ENCODE peak calls at places on chromosomes 5 and 9, in ten cellular contexts. J is CD4-positive, alpha-beta T cell; C is endothelial cell; U is kidney; E is Peyer's patch; A is Calu3; K is GM12865; G is B cell; Q is PC-9; F is psoas muscle. T is an unnamed sample.
A peak's percentile ranks its signal among the peaks of the same experiment; 100 is the strongest.

GRCh38 chr5:72630721-72631120 is 123.5 kb upstream of the ZNF366 start:
- DNase-seq in J (no peak), C (no peak), U (no peak), E (no peak), A (no peak), K (no peak), G (no peak), Q (no peak), F (no peak), T (no peak)

GRCh38 chr9:35116539-35116897 is 856 bp upstream of the ATOSB start:
- DNase-seq in J (no peak), C (no peak), U (no peak), E (no peak), A (no peak), K (no peak), G (no peak), Q (no peak), F (no peak), T (no peak)

GRCh38 chr5:112634166-112634565 is 103.5 kb upstream of the APC start:
- DNase-seq in J (no peak), C (no peak), U (no peak), E (no peak), A (no peak), K (no peak), G (no peak), Q (no peak), F (no peak), T (no peak)

GRCh38 chr9:128587453-128587852 is 35.1 kb downstream of the SPTAN1 start:
- DNase-seq in J (peak; percentile 8), C (no peak), U (no peak), E (no peak), A (no peak), K (peak; percentile 65), G (no peak), Q (no peak), F (no peak), T (no peak)

GRCh38 chr5:34410411-34411139 is 245.6 kb upstream of the RAI14 start:
- DNase-seq in J (no peak), C (no peak), U (no peak), E (no peak), A (no peak), K (no peak), G (no peak), Q (no peak), F (no peak), T (no peak)

GRCh38 chr9:119289740-119290139 is 79.5 kb downstream of the BRINP1 start:
- DNase-seq in J (no peak), C (peak; percentile 71), U (no peak), E (peak; percentile 25), A (no peak), K (peak; percentile 73), G (no peak), Q (no peak), F (no peak), T (peak; percentile 39)

GRCh38 chr5:56919942-56920662 is 10.7 kb downstream of the SETD9 start:
- DNase-seq in J (no peak), C (no peak), U (no peak), E (no peak), A (no peak), K (no peak), G (no peak), Q (no peak), F (no peak), T (no peak)

GRCh38 chr5:139731281-139731680 is 64.3 kb upstream of the PSD2 start:
- DNase-seq in J (no peak), C (no peak), U (no peak), E (no peak), A (no peak), K (no peak), G (no peak), Q (peak; percentile 17), F (no peak), T (no peak)

GRCh38 chr9:107090218-107090617 is 192.9 kb upstream of the RAD23B start:
- DNase-seq in J (no peak), C (no peak), U (no peak), E (no peak), A (no peak), K (no peak), G (no peak), Q (no peak), F (no peak), T (no peak)

GRCh38 chr5:3373391-3373790 is 222.2 kb upstream of the IRX1 start:
- DNase-seq in J (no peak), C (no peak), U (no peak), E (no peak), A (no peak), K (no peak), G (no peak), Q (no peak), F (no peak), T (no peak)

GRCh38 chr9:93600504-93600903 is 24.1 kb downstream of the PHF2 start:
- DNase-seq in J (peak; percentile 18), C (no peak), U (no peak), E (no peak), A (peak; percentile 41), K (peak; percentile 16), G (no peak), Q (no peak), F (no peak), T (no peak)

GRCh38 chr9:16575142-16575877 is 295.2 kb downstream of the BNC2 start:
- DNase-seq in J (no peak), C (no peak), U (no peak), E (no peak), A (no peak), K (no peak), G (no peak), Q (no peak), F (no peak), T (no peak)

GRCh38 chr5:123874600-123875201 is 362.7 kb downstream of the CSNK1G3 start:
- DNase-seq in J (no peak), C (no peak), U (no peak), E (no peak), A (no peak), K (no peak), G (no peak), Q (no peak), F (no peak), T (no peak)

DNA sequence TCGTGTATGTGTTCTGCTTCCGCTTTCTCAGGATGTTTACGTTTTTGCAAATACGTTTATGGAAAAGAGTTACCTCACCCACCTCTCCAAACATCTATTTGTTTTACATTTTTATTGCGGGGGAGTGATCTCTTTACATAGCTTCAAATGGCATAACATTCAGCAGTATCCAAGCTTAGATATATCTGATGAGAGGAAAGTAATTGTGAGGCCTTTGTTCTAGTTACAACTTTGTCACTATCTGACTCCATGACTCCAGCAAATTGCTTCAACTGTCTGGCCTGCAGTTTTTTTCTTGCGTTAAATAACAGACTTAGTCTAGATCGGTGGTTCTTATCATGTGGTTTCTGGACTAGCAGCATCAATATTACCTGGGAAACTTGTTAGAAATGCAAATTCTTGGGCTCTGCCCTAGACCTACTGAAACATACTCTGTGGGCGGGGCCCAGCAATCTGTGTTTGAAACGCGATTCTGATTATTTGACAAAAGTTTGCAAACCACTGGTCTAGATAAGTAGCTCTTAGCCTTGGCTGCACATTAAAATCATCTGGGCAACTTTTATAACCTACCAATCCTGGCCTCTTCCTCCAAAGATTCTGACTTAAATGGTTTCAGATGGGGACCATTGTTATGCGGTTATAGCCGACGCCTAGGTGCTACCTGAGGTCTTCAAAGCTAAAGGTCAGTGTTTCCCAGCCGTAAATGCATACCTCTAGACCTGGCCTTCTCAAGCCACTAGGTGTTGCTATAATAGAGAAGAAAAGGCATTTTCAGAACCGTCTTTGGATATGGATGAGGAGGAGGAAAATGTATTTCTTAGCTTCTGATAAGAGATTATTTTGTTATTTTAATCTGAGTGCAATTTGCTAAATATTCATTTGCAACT is 73.9 kb downstream of the C9orf85 start:
- DNase-seq in J (no peak), C (no peak), U (no peak), E (no peak), A (no peak), K (no peak), G (no peak), Q (no peak), F (no peak), T (no peak)
- TF ChIP-seq CTCF in J (no peak), C (no peak), U (peak; percentile 54), E (no peak), A (peak; percentile 24), K (no peak), G (no peak), Q (no peak), F (no peak), T (peak; percentile 51)

GRCh38 chr9:14616188-14616982 is 76.8 kb downstream of the ZDHHC21 start:
- DNase-seq in J (no peak), C (no peak), U (no peak), E (no peak), A (peak; percentile 2), K (peak; percentile 66), G (no peak), Q (no peak), F (no peak), T (no peak)
- TF ChIP-seq CTCF in J (peak; percentile 65), C (peak; percentile 65), U (peak; percentile 68), E (peak; percentile 61), A (peak; percentile 21), K (peak; percentile 53), G (peak; percentile 92), Q (peak; percentile 67), F (peak; percentile 67), T (peak; percentile 68)

DNA sequence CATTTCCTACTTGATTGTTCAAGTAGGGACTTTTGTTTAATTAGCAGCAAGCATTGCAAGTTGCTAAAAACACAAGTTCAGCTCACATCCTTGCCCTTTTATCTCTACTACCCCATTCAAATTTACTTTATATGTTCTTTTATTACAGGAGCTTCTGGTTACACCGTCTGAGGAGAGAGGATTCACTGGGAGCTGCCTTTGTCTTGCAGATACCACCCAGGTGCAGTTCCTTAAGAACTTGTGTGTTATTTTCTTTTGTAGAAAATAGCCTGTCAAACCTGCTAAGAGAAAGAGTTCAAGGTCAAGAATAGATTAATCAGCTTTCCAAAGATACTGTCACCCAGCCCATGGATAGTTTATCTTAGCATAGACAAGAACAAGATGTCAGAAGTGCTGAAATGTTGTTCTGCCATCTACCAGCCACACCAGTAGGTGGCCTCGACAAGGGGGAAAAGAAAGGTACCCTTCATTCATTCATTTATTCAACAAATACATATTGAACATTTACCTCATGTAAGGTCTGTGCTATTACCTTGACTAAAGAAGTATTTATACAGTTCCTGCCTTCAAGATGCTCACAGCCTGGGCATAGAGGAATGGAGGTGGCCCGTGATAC is 750.3 kb downstream of the MAT2B start:
- DNase-seq in J (no peak), C (no peak), U (no peak), E (no peak), A (no peak), K (no peak), G (no peak), Q (no peak), F (no peak), T (no peak)
- TF ChIP-seq CTCF in J (no peak), C (no peak), U (no peak), E (no peak), A (no peak), K (no peak), G (no peak), Q (no peak), F (no peak), T (peak; percentile 27)

DNA sequence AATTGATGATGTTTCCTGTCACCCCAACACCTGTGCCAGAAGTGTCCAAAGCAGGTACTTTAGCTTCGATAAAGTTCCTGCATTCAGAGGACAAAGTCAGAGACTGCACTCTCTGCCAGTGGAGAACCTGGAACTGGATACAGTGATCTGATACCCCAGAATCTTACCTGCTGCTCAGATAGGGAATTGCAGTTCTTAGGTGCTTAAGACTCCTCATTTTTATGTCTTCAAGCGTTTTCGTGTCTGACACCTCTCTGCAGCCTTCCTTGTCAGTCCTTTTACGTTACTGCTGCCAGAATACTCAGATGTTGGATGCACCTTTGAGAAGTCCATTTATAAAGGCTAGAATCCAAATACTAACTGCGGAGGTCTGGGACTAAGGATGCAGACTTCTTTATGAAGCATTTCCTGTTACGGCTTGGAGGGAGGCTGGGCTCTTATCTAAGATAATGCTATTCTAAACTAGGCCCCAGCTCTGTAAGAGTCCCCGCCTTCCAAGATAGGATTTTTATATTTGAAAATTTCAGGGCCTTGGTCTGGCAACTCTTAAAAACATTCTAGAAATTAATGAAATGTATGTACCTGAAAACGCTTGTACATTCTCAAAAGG is 1.9 kb downstream of the ISOC1 start:
- DNase-seq in J (no peak), C (no peak), U (no peak), E (no peak), A (no peak), K (no peak), G (no peak), Q (no peak), F (no peak), T (no peak)
- TF ChIP-seq CTCF in J (no peak), C (peak; percentile 19), U (no peak), E (no peak), A (no peak), K (no peak), G (no peak), Q (no peak), F (no peak), T (peak; percentile 28)